ENCODE peak calls at places on chromosomes 16 and 17, in eight cellular contexts. F is NCI-H146; W is central memory CD4-positive, alpha-beta T cell; S is cardiac fibroblast; R is nephron progenitor cell; H is EL; L is BJ; V is stimulated activated naive CD8-positive, alpha-beta T cell treated with anti-CD3 and anti-CD28 coated beads, Interleukin-15, amount 100 ng/mL, for 72 hours. E is an unnamed sample.

GRCh38 chr16:53549970-53550406 is 47.0 kb upstream of the AKTIP start:
- DNase-seq in F (peak; percentile 77), W (peak; percentile 45), S (peak; percentile 89), R (peak; percentile 59), H (peak; percentile 78), L (peak; percentile 49), V (peak; percentile 37), E (peak; percentile 79)

GRCh38 chr17:37720989-37721388 is 23.9 kb downstream of the HNF1B start:
- DNase-seq in F (no peak), W (no peak), S (no peak), R (no peak), H (no peak), L (no peak), V (no peak), E (no peak)

GRCh38 chr16:6081320-6081976 is 983.9 kb upstream of the EEF2KMT start:
- DNase-seq in F (peak; percentile 12), W (no peak), S (no peak), R (peak; percentile 69), H (no peak), L (no peak), V (peak; percentile 13), E (no peak)

GRCh38 chr17:53217311-53217710 is 605.4 kb upstream of the KIF2B start:
- DNase-seq in F (no peak), W (no peak), S (no peak), R (no peak), H (no peak), L (no peak), V (no peak), E (no peak)

GRCh38 chr17:52546493-52546892 is 388.0 kb upstream of the CA10 start:
- DNase-seq in F (no peak), W (no peak), S (no peak), R (no peak), H (no peak), L (no peak), V (no peak), E (no peak)

GRCh38 chr16:53414381-53414780 is 19.9 kb upstream of the RBL2 start:
- DNase-seq in F (no peak), W (no peak), S (no peak), R (no peak), H (no peak), L (no peak), V (no peak), E (no peak)

GRCh38 chr17:45138911-45139532 is 3.5 kb downstream of the ACBD4 start:
- DNase-seq in F (no peak), W (no peak), S (no peak), R (peak; percentile 5), H (no peak), L (no peak), V (no peak), E (no peak)

GRCh38 chr17:6591599-6592158 is 35.3 kb upstream of the PITPNM3 start:
- DNase-seq in F (no peak), W (no peak), S (peak; percentile 71), R (no peak), H (peak; percentile 91), L (peak; percentile 40), V (no peak), E (peak; percentile 93)